ENCODE peak calls at places on chromosomes 11 and 22, in four cellular contexts. One of them, this sample, is unnamed.
A peak's percentile ranks its signal among the peaks of the same experiment; 100 is the strongest.

GRCh38 chr11:45857834-45858492 is 10.7 kb downstream of the CRY2 start:
- DNase-seq in IMR-90: peak; percentile 84
- DNase-seq in mesendoderm: no peak
- DNase-seq in H9: no peak
- DNase-seq in this sample: no peak

GRCh38 chr11:123213307-123213708 is 18.3 kb upstream of the CLMP start:
- DNase-seq in IMR-90: no peak
- DNase-seq in mesendoderm: no peak
- DNase-seq in H9: no peak
- DNase-seq in this sample: no peak

GRCh38 chr11:76602431-76602861 is 68.1 kb downstream of the LRRC32 start:
- DNase-seq in IMR-90: peak; percentile 53
- DNase-seq in mesendoderm: no peak
- DNase-seq in H9: no peak
- DNase-seq in this sample: peak; percentile 33

GRCh38 chr11:43035011-43035564 is 276.7 kb upstream of the API5 start:
- DNase-seq in IMR-90: no peak
- DNase-seq in mesendoderm: peak; percentile 65
- DNase-seq in H9: no peak
- DNase-seq in this sample: no peak

GRCh38 chr11:118283756-118284350 is 19.8 kb upstream of the MPZL2 start:
- DNase-seq in IMR-90: no peak
- DNase-seq in mesendoderm: no peak
- DNase-seq in H9: no peak
- DNase-seq in this sample: no peak

GRCh38 chr11:118152552-118153471 is at the start of gene SCN4B:
- DNase-seq in IMR-90: peak; percentile 20
- DNase-seq in mesendoderm: peak; percentile 83
- DNase-seq in H9: peak; percentile 81
- DNase-seq in this sample: no peak

GRCh38 chr11:116823031-116823843 is at the start of gene APOA4:
- DNase-seq in IMR-90: no peak
- DNase-seq in mesendoderm: no peak
- DNase-seq in H9: no peak
- DNase-seq in this sample: no peak

GRCh38 chr22:32919629-32920028 is 118.1 kb downstream of the TIMP3 start:
- DNase-seq in IMR-90: no peak
- DNase-seq in mesendoderm: no peak
- DNase-seq in H9: no peak
- DNase-seq in this sample: no peak

GRCh38 chr22:46537221-46537945 is at the start of gene CELSR1:
- DNase-seq in IMR-90: peak; percentile 11
- DNase-seq in mesendoderm: peak; percentile 50
- DNase-seq in H9: peak; percentile 61
- DNase-seq in this sample: no peak

GRCh38 chr11:68383976-68384501 is 71.6 kb downstream of the LRP5 start:
- DNase-seq in IMR-90: peak; percentile 40
- DNase-seq in mesendoderm: peak; percentile 73
- DNase-seq in H9: peak; percentile 76
- DNase-seq in this sample: peak; percentile 33

GRCh38 chr22:17009640-17010291 is 1.7 kb upstream of the GAB4 start:
- DNase-seq in IMR-90: no peak
- DNase-seq in mesendoderm: peak; percentile 2
- DNase-seq in H9: no peak
- DNase-seq in this sample: peak; percentile 54

GRCh38 chr22:29390270-29390669 is 1.9 kb upstream of the AP1B1 start:
- DNase-seq in IMR-90: no peak
- DNase-seq in mesendoderm: no peak
- DNase-seq in H9: no peak
- DNase-seq in this sample: no peak

GRCh38 chr11:64251986-64252837 is 882 bp downstream of the PLCB3 start:
- DNase-seq in IMR-90: no peak
- DNase-seq in mesendoderm: peak; percentile 54
- DNase-seq in H9: no peak
- DNase-seq in this sample: no peak

GRCh38 chr22:38572065-38572464 is 2.1 kb upstream of the DMC1 start:
- DNase-seq in IMR-90: peak; percentile 62
- DNase-seq in mesendoderm: peak; percentile 36
- DNase-seq in H9: no peak
- DNase-seq in this sample: no peak

GRCh38 chr22:31253949-31254348 is 38.3 kb downstream of the PIK3IP1 start:
- DNase-seq in IMR-90: no peak
- DNase-seq in mesendoderm: peak; percentile 77
- DNase-seq in H9: peak; percentile 86
- DNase-seq in this sample: no peak

GRCh38 chr11:76656087-76656531 is 14.4 kb downstream of the LRRC32 start:
- DNase-seq in IMR-90: no peak
- DNase-seq in mesendoderm: no peak
- DNase-seq in H9: peak; percentile 27
- DNase-seq in this sample: no peak

GRCh38 chr22:41286639-41287091 is 678 bp upstream of the RANGAP1 start:
- DNase-seq in IMR-90: peak; percentile 38
- DNase-seq in mesendoderm: no peak
- DNase-seq in H9: no peak
- DNase-seq in this sample: no peak

GRCh38 chr22:41620646-41621098 is at the start of gene DESI1:
- DNase-seq in IMR-90: no peak
- DNase-seq in mesendoderm: peak; percentile 72
- DNase-seq in H9: no peak
- DNase-seq in this sample: no peak

GRCh38 chr22:35352214-35353111 is 28.4 kb upstream of the HMOX1 start:
- DNase-seq in IMR-90: no peak
- DNase-seq in mesendoderm: peak; percentile 68
- DNase-seq in H9: peak; percentile 74
- DNase-seq in this sample: no peak

GRCh38 chr11:14974723-14975587 is 2.8 kb upstream of the CALCA start:
- DNase-seq in IMR-90: peak; percentile 20
- DNase-seq in mesendoderm: peak; percentile 92
- DNase-seq in H9: peak; percentile 84
- DNase-seq in this sample: no peak

GRCh38 chr22:19571207-19571795 is 47.1 kb upstream of the CLDN5 start:
- DNase-seq in IMR-90: peak; percentile 63
- DNase-seq in mesendoderm: no peak
- DNase-seq in H9: no peak
- DNase-seq in this sample: no peak

GRCh38 chr11:37110383-37110782 is 512.3 kb upstream of the RAG2 start:
- DNase-seq in IMR-90: no peak
- DNase-seq in mesendoderm: peak; percentile 11
- DNase-seq in H9: no peak
- DNase-seq in this sample: no peak

GRCh38 chr11:68929706-68930605 is 26.3 kb downstream of the IGHMBP2 start:
- DNase-seq in IMR-90: no peak
- DNase-seq in mesendoderm: no peak
- DNase-seq in H9: no peak
- DNase-seq in this sample: no peak

GRCh38 chr11:20154381-20154780 is 5.9 kb downstream of the DBX1 start:
- DNase-seq in IMR-90: no peak
- DNase-seq in mesendoderm: peak; percentile 89
- DNase-seq in H9: peak; percentile 29
- DNase-seq in this sample: no peak

GRCh38 chr11:122422707-122423106 is 232.8 kb upstream of the UBASH3B start:
- DNase-seq in IMR-90: peak; percentile 31
- DNase-seq in mesendoderm: no peak
- DNase-seq in H9: no peak
- DNase-seq in this sample: no peak

GRCh38 chr11:62602141-62603071 is 741 bp upstream of the MTA2 start:
- DNase-seq in IMR-90: peak; percentile 46
- DNase-seq in mesendoderm: peak; percentile 85
- DNase-seq in H9: peak; percentile 72
- DNase-seq in this sample: no peak

GRCh38 chr11:47186076-47186936 is at the start of gene PACSIN3:
- DNase-seq in IMR-90: peak; percentile 19
- DNase-seq in mesendoderm: peak; percentile 73
- DNase-seq in H9: peak; percentile 58
- DNase-seq in this sample: peak; percentile 81

GRCh38 chr22:31569126-31569525 is 72.8 kb downstream of the SFI1 start:
- DNase-seq in IMR-90: no peak
- DNase-seq in mesendoderm: no peak
- DNase-seq in H9: no peak
- DNase-seq in this sample: no peak

GRCh38 chr11:21552910-21553309 is 640.0 kb upstream of the ANO5 start:
- DNase-seq in IMR-90: no peak
- DNase-seq in mesendoderm: no peak
- DNase-seq in H9: no peak
- DNase-seq in this sample: no peak

GRCh38 chr22:39664485-39665200 is 94.1 kb downstream of the CACNA1I start:
- DNase-seq in IMR-90: no peak
- DNase-seq in mesendoderm: peak; percentile 88
- DNase-seq in H9: peak; percentile 94
- DNase-seq in this sample: peak; percentile 81

DNA sequence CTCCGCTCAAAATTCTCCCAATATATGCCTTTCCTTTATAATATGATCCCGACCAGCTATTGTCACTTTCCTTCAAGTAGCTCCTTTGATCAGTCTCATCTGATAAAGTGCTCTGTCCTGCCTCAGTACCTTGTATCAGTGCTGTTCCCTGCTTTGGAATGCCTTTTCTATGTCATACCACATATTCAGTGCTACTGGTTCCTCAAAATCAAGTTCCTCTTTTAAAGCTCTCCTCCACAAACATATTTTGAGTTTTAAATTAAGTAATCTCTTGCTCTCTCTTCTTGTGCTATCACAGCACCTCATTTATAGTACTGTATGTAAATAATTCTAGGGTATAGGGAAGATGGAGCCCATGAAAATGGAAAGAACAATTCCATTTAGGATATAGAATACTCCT is 137.1 kb upstream of the CTSC start:
- DNase-seq in IMR-90: no peak
- DNase-seq in mesendoderm: no peak
- DNase-seq in H9: no peak
- DNase-seq in this sample: no peak
- H4K5ac ChIP-seq in IMR-90: no peak overlapping the region
- H4K5ac ChIP-seq in mesendoderm: no peak overlapping the region
- H4K5ac ChIP-seq in H9: no peak overlapping the region
- H4K5ac ChIP-seq in this sample: no peak overlapping the region

DNA sequence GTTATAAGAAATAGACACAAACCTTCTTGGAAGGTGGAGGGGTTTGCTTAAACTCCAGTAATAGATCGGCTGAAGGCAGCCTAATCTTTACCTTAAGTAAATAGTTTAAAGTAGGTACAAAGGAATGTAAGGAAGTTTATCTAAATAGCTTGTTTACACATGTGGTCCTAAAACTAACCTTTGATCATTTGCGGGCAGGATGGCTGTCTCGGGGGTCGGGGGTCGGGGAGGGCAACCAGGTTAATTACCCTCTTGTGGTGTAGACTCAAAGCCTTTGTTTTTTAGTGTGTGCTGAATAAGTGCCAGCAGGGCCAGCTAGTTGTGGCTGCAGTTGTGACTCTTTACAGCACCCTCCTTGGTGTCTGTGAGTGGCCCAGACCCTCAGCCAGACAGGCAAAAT is 256.9 kb upstream of the SESN3 start:
- DNase-seq in IMR-90: no peak
- DNase-seq in mesendoderm: no peak
- DNase-seq in H9: no peak
- DNase-seq in this sample: no peak
- H4K5ac ChIP-seq in IMR-90: no peak overlapping the region
- H4K5ac ChIP-seq in mesendoderm: no peak overlapping the region
- H4K5ac ChIP-seq in H9: no peak overlapping the region
- H4K5ac ChIP-seq in this sample: no peak overlapping the region

GRCh38 chr22:22185844-22186499 is 58.6 kb upstream of the VPREB1 start:
- DNase-seq in IMR-90: no peak
- DNase-seq in mesendoderm: no peak
- DNase-seq in H9: no peak
- DNase-seq in this sample: no peak

GRCh38 chr22:22185217-22185616 is 59.4 kb upstream of the VPREB1 start:
- DNase-seq in IMR-90: no peak
- DNase-seq in mesendoderm: no peak
- DNase-seq in H9: no peak
- DNase-seq in this sample: no peak

GRCh38 chr22:22182990-22183264 is 61.7 kb upstream of the VPREB1 start:
- DNase-seq in IMR-90: no peak
- DNase-seq in mesendoderm: no peak
- DNase-seq in H9: no peak
- DNase-seq in this sample: no peak

GRCh38 chr22:22182218-22182989 is 62.2 kb upstream of the VPREB1 start:
- DNase-seq in IMR-90: no peak
- DNase-seq in mesendoderm: no peak
- DNase-seq in H9: no peak
- DNase-seq in this sample: no peak

GRCh38 chr22:22184277-22184807 is 60.2 kb upstream of the VPREB1 start:
- DNase-seq in IMR-90: no peak
- DNase-seq in mesendoderm: no peak
- DNase-seq in H9: no peak
- DNase-seq in this sample: no peak
- H4K5ac ChIP-seq in IMR-90: no peak overlapping the region
- H4K5ac ChIP-seq in mesendoderm: no peak overlapping the region
- H4K5ac ChIP-seq in H9: no peak overlapping the region
- H4K5ac ChIP-seq in this sample: no peak overlapping the region

DNA sequence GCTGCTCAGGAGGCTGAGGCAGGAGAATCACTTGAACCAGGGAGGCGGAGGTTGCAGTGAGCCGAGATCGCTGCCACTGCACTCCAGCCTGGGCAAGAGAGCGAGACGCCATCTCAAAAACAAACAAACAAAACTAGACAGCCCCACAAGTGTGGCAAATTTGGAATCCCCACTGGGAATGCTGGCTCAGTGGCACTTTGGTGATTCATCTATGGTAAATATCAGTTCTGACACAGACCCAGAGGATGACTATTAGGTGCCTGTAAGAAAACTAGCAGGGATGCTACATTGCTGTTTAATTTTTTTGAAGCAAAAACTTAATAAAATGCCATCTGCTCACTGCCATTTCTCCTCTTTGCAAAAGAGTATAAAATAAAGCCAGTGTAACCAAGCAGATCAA is 107.9 kb downstream of the NAT10 start:
- DNase-seq in IMR-90: peak; percentile 32
- DNase-seq in mesendoderm: no peak
- DNase-seq in H9: no peak
- DNase-seq in this sample: no peak
- H4K5ac ChIP-seq in IMR-90: no peak overlapping the region
- H4K5ac ChIP-seq in mesendoderm: no peak overlapping the region
- H4K5ac ChIP-seq in H9: no peak overlapping the region
- H4K5ac ChIP-seq in this sample: no peak overlapping the region

GRCh38 chr22:24233235-24233634 is 11.6 kb downstream of the GGT5 start:
- DNase-seq in IMR-90: no peak
- DNase-seq in mesendoderm: no peak
- DNase-seq in H9: no peak
- DNase-seq in this sample: no peak

GRCh38 chr22:24230911-24231656 is 13.8 kb downstream of the GGT5 start:
- DNase-seq in IMR-90: no peak
- DNase-seq in mesendoderm: peak; percentile 70
- DNase-seq in H9: peak; percentile 88
- DNase-seq in this sample: peak; percentile 98

GRCh38 chr22:24231706-24232105 is 13.2 kb downstream of the GGT5 start:
- DNase-seq in IMR-90: no peak
- DNase-seq in mesendoderm: no peak
- DNase-seq in H9: no peak
- DNase-seq in this sample: no peak

GRCh38 chr22:24232725-24233124 is 12.2 kb downstream of the GGT5 start:
- DNase-seq in IMR-90: no peak
- DNase-seq in mesendoderm: no peak
- DNase-seq in H9: no peak
- DNase-seq in this sample: no peak

GRCh38 chr22:24232124-24232523 is 12.8 kb downstream of the GGT5 start:
- DNase-seq in IMR-90: no peak
- DNase-seq in mesendoderm: no peak
- DNase-seq in H9: no peak
- DNase-seq in this sample: no peak
- H4K5ac ChIP-seq in IMR-90: no peak overlapping the region
- H4K5ac ChIP-seq in mesendoderm: no peak overlapping the region
- H4K5ac ChIP-seq in H9: no peak overlapping the region
- H4K5ac ChIP-seq in this sample: no peak overlapping the region

GRCh38 chr11:106939157-106939556 is 79.1 kb downstream of the GUCY1A2 start:
- DNase-seq in IMR-90: no peak
- DNase-seq in mesendoderm: no peak
- DNase-seq in H9: no peak
- DNase-seq in this sample: no peak
- H4K5ac ChIP-seq in IMR-90: no peak overlapping the region
- H4K5ac ChIP-seq in mesendoderm: no peak overlapping the region
- H4K5ac ChIP-seq in H9: no peak overlapping the region
- H4K5ac ChIP-seq in this sample: no peak overlapping the region

This sample was measured in H1.